ENCODE peak calls at places on chromosome 17, in four cellular contexts. F is esophagus squamous epithelium, X is choroid plexus epithelial cell, I is H1. D is an unnamed sample.

GRCh38 chr17:73861543-73861942 is 217.3 kb upstream of the SDK2 start:
- DNase-seq in I (no peak), X (no peak), F (no peak), D (no peak)

GRCh38 chr17:16942141-16943031 is 29.5 kb downstream of the TNFRSF13B start:
- DNase-seq in X (no peak), F (no peak), I (no peak), D (no peak)

GRCh38 chr17:82977586-82977985 is 101.8 kb upstream of the METRNL start:
- DNase-seq in X (no peak), I (no peak), F (no peak), D (no peak)

GRCh38 chr17:75561927-75562603 is 25.5 kb upstream of the MYO15B start:
- DNase-seq in F (no peak), I (no peak), X (no peak), D (no peak)

GRCh38 chr17:49914664-49915063 is 54.3 kb upstream of the DLX4 start:
- DNase-seq in I (no peak), X (no peak), F (no peak), D (no peak)

GRCh38 chr17:74361613-74362391 is at the start of gene BTBD17:
- DNase-seq in F (no peak), X (peak), I (no peak), D (no peak)

GRCh38 chr17:17503566-17504130 is 7.5 kb upstream of the RASD1 start:
- DNase-seq in I (no peak), X (no peak), F (no peak), D (no peak)

GRCh38 chr17:54754560-54754959 is 146.1 kb upstream of the TOM1L1 start:
- DNase-seq in X (no peak), I (no peak), F (no peak), D (no peak)

GRCh38 chr17:33602981-33603380 is 309.9 kb upstream of the ASIC2 start:
- DNase-seq in X (no peak), F (no peak), I (no peak), D (no peak)

GRCh38 chr17:3556239-3556904 is 1.2 kb downstream of the TRPV3 start:
- DNase-seq in I (no peak), X (no peak), F (no peak), D (no peak)

GRCh38 chr17:34369571-34369970 is 6.5 kb upstream of the CCL1 start:
- DNase-seq in X (no peak), I (no peak), F (no peak), D (no peak)

GRCh38 chr17:17258998-17259397 is 22.0 kb upstream of the FLCN start:
- DNase-seq in X (no peak), I (no peak), F (no peak), D (no peak)

GRCh38 chr17:4600563-4600962 is 16.2 kb downstream of the SMTNL2 start:
- DNase-seq in F (no peak), X (no peak), I (no peak), D (no peak)

GRCh38 chr17:58060596-58061191 is 22.5 kb upstream of the DYNLL2 start:
- DNase-seq in I (no peak), F (no peak), X (peak), D (no peak)

GRCh38 chr17:17888821-17889220 is 52.0 kb upstream of the SREBF1 start:
- DNase-seq in I (no peak), F (no peak), X (no peak), D (no peak)

GRCh38 chr17:44965491-44966234 is 2.4 kb downstream of the C1QL1 start:
- DNase-seq in X (no peak), I (no peak), F (no peak), D (no peak)

GRCh38 chr17:44967907-44968224 is 237 bp downstream of the C1QL1 start:
- DNase-seq in I (no peak), X (no peak), F (no peak), D (no peak)

GRCh38 chr17:44968225-44969143 is at the start of gene C1QL1:
- DNase-seq in I (peak), F (peak), X (peak), D (peak)

GRCh38 chr17:44966348-44967025 is 1.6 kb downstream of the C1QL1 start:
- DNase-seq in I (no peak), F (no peak), X (no peak), D (no peak)

DNA sequence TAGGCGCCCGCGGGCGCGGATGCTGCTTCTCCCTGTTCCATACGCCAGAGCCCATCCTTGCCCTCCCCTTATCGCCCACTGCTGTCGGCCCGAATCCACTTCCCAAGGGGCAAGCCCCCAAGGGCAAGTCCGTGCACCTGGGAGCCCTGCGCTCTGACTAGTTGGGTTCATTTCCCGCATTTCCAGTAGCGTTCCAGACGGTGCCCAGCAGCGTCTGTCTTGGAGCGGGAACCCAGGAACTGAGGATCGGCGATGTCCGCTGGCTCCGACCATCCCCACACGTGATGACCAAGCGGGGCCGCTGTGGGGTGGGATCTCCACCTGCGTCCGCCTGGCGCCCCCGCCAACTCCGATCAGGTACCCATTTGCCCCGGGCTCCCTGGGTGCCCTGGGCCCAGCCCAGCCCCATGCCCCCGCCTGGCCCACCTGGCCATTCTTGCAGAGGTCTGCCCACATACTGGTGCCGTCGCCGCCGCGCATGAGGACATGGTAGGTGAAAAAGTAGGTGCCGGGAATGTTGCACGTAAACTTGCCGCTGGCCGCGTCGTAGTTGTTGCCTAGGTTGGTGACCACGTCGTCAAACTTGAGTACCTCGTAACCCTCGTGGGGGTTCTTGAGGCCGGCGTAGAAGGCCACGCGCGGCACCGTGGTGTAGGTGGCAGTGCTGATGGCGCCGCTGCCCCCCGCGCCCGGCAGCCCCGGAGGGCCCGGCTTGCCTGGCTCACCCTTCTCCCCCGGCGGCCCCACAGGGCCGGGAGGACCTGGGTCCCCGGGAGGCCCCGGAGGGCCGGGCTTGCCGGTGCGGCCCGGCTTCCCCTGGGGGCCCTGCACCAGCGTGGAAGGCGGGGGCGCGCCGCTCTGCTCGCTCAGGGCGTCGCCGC is 837 bp downstream of the C1QL1 start:
- DNase-seq in X (no peak), I (no peak), F (no peak), D (no peak)
- H3K4me3 ChIP-seq in X (no peak), I (peak), F (peak), D (peak)

DNA sequence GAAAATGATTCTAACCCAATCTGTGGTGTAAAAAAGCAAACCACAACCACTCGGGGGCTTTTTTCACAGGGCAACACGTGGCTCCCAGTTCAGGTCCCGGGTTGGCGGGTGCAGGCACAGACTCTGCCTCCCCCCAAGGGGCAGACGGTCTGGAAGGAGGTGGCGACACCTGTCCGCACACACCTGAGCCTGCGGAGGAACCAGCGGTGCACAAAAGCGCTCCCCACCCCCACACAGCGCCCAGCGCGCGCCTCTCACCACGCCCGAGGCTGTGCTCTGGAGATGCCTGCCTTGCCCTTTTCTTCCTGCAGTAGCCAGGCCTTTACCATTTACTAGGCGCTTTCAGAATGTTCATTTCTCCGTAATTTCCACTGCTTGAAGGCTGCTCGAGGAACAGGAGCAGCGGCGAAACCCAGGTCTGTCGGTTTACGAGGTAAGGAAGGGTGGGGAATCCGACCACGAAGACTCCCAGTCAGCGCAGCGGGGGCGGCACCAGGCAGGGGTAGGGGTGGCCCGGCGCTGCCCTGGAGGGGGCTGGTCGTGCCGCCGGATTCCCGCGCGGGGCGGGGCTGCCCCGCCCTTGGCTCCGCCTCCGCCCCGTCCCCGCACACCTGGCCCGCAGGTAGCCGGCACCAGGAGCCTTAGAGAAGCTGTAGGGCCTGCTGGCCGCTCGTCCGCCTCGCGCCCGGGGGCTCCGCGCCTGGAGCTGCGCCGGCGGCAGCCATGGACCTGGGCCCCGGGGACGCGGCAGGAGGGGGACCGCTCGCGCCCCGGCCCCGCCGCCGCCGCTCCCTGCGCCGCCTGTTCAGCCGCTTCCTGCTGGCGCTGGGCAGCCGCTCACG is at the start of gene USP43:
- DNase-seq in X (peak), I (no peak), F (no peak), D (no peak)
- H3K4me3 ChIP-seq in X (peak), I (peak), F (peak), D (peak)

GRCh38 chr17:7883781-7884386 is 4.7 kb upstream of the CHD3 start:
- DNase-seq in F (no peak), I (no peak), X (peak), D (no peak)
- H3K4me3 ChIP-seq in F (peak), I (no peak), X (peak), D (peak)

DNA sequence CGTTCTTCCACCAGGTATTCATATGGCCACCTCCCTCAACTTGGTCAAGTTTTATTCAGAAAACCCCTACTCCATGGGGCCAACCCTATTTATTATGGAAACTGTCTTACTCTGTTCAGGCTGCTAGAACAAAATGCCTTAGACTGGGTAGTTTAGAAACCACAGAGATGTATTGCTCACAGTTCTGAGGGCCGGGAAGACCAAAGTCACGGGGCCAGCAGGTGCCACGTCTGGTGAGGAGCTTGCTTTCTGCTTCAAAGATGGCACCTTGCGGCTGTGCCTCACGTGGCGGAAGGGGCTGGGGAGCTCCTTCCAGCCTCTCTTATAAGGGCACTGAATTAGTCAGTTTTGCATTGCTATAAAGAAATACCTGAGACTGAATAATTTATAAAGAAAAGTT is 74.3 kb downstream of the AXIN2 start:
- DNase-seq in I (no peak), X (no peak), F (no peak), D (no peak)
- H3K4me3 ChIP-seq in I (no peak), X (no peak), F (no peak), D (no peak)

DNA sequence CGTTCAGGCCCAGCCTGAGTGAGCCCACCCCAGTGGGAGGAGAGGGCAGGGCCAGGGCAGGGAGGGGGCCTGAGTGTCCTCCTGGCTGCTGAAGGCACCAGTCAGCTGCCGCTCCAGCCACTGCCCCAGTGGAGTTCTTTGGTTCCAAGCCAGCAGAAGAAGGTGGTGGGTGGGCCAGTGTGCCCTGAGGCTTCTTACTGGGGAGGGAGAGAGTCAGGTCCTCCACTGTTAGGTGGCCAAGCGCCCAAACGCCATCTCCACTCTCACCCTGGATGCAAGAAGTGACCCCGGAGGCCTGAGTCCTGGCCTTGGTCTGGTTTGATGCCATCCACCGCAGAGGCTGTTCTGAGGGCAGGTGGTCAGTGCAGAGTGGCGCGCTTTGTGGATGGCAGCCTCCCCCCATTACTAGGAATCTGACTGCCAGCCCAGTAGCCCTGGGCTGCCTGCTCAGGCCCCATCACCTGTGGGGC is 2.2 kb downstream of the RNF213 start:
- DNase-seq in I (no peak), F (no peak), X (no peak), D (no peak)
- H3K4me3 ChIP-seq in I (no peak), F (peak), X (no peak), D (no peak)

GRCh38 chr17:59094921-59095530 is 11.7 kb downstream of the TRIM37 start:
- DNase-seq in I (no peak), F (no peak), X (peak), D (no peak)
- H3K4me3 ChIP-seq in I (no peak), F (no peak), X (no peak), D (no peak)

GRCh38 chr17:1182831-1183578 is 3.2 kb upstream of the ABR start:
- DNase-seq in I (no peak), X (peak), F (no peak), D (peak)

GRCh38 chr17:1193300-1193699 is 13.5 kb upstream of the ABR start:
- DNase-seq in I (no peak), F (no peak), X (no peak), D (no peak)

GRCh38 chr17:1186214-1186820 is 6.5 kb upstream of the ABR start:
- DNase-seq in I (no peak), F (no peak), X (peak), D (no peak)

GRCh38 chr17:1186923-1187771 is 7.4 kb upstream of the ABR start:
- DNase-seq in I (no peak), X (peak), F (no peak), D (peak)

GRCh38 chr17:1188812-1189211 is 9.0 kb upstream of the ABR start:
- DNase-seq in X (no peak), F (no peak), I (no peak), D (peak)
- H3K4me3 ChIP-seq in X (no peak), F (no peak), I (no peak), D (no peak)

GRCh38 chr17:51230306-51230705 is 29.5 kb downstream of the MBTD1 start:
- DNase-seq in X (peak), F (no peak), I (no peak), D (no peak)

GRCh38 chr17:51234162-51234561 is 25.7 kb downstream of the MBTD1 start:
- DNase-seq in F (no peak), I (no peak), X (no peak), D (no peak)

GRCh38 chr17:51228177-51228576 is 31.7 kb downstream of the MBTD1 start:
- DNase-seq in F (no peak), I (no peak), X (peak), D (no peak)

GRCh38 chr17:51229889-51230288 is 30.0 kb downstream of the MBTD1 start:
- DNase-seq in F (no peak), I (no peak), X (no peak), D (no peak)

GRCh38 chr17:51231999-51232398 is 27.9 kb downstream of the MBTD1 start:
- DNase-seq in X (peak), I (no peak), F (no peak), D (no peak)
- H3K4me3 ChIP-seq in X (no peak), I (no peak), F (no peak), D (no peak)

D was measured in retinal pigment epithelial cell.